ENCODE peak calls at places on chromosomes 13 and 19, in five cellular contexts. O is left ventricle myocardium inferior, Z is A549, I is body of pancreas, D is IMR-90. Y is an unnamed sample.
A peak's percentile ranks its signal among the peaks of the same experiment; 100 is the strongest.

GRCh38 chr19:29107831-29108230 is 105.1 kb downstream of the UQCRFS1 start:
- DNase-seq in O (no peak), Z (no peak), I (no peak), D (no peak), Y (no peak)

GRCh38 chr13:43573787-43574562 is 212.8 kb downstream of the ENOX1 start:
- DNase-seq in O (no peak), Z (no peak), I (no peak), D (no peak), Y (no peak)

GRCh38 chr19:12606796-12607195 is 3.8 kb downstream of the ZNF490 start:
- DNase-seq in O (no peak), Z (no peak), I (no peak), D (no peak), Y (peak; percentile 43)

GRCh38 chr13:51834581-51835158 is 10.3 kb downstream of the TMEM272 start:
- DNase-seq in O (no peak), Z (no peak), I (no peak), D (no peak), Y (no peak)

GRCh38 chr13:23552171-23552570 is 18.0 kb upstream of the TNFRSF19 start:
- DNase-seq in O (no peak), Z (no peak), I (no peak), D (no peak), Y (no peak)

GRCh38 chr13:100044936-100045335 is 44.0 kb upstream of the PCCA start:
- DNase-seq in O (no peak), Z (no peak), I (no peak), D (no peak), Y (no peak)

GRCh38 chr19:1396019-1396767 is 5.1 kb downstream of the GAMT start:
- DNase-seq in O (no peak), Z (no peak), I (peak; percentile 22), D (no peak), Y (no peak)

GRCh38 chr19:1690570-1691307 is 38.3 kb upstream of the TCF3 start:
- DNase-seq in O (no peak), Z (no peak), I (no peak), D (no peak), Y (peak; percentile 79)

GRCh38 chr13:36298535-36299068 is 988 bp upstream of the CCDC169 start:
- DNase-seq in O (no peak), Z (no peak), I (no peak), D (no peak), Y (no peak)

GRCh38 chr13:37870895-37871550 is 1.5 kb upstream of the TRPC4 start:
- DNase-seq in O (no peak), Z (no peak), I (no peak), D (peak; percentile 79), Y (peak; percentile 4)

GRCh38 chr13:39129253-39129652 is 91.0 kb downstream of the NHLRC3 start:
- DNase-seq in O (no peak), Z (no peak), I (no peak), D (no peak), Y (no peak)

GRCh38 chr13:30520571-30520970 is 54.8 kb upstream of the HMGB1 start:
- DNase-seq in O (no peak), Z (peak; percentile 20), I (no peak), D (peak; percentile 85), Y (peak; percentile 5)

GRCh38 chr13:93190006-93190405 is 36.6 kb upstream of the GPC6 start:
- DNase-seq in O (no peak), Z (no peak), I (no peak), D (no peak), Y (no peak)

GRCh38 chr19:10043286-10043927 is 30.1 kb downstream of the RDH8 start:
- DNase-seq in O (no peak), Z (no peak), I (no peak), D (peak; percentile 33), Y (no peak)

GRCh38 chr19:4376245-4376990 is 23.9 kb downstream of the SH3GL1 start:
- DNase-seq in O (no peak), Z (no peak), I (no peak), D (no peak), Y (no peak)

GRCh38 chr13:75633285-75633684 is 2.8 kb upstream of the LMO7 start:
- DNase-seq in O (no peak), Z (no peak), I (no peak), D (peak; percentile 97), Y (no peak)

GRCh38 chr19:37929512-37929911 is 22.5 kb downstream of the SIPA1L3 start:
- DNase-seq in O (no peak), Z (no peak), I (no peak), D (no peak), Y (no peak)

GRCh38 chr13:32318072-32318471 is 2.8 kb downstream of the BRCA2 start:
- DNase-seq in O (no peak), Z (no peak), I (no peak), D (no peak), Y (no peak)

GRCh38 chr13:44870456-44870929 is 118.8 kb downstream of the NUFIP1 start:
- DNase-seq in O (peak; percentile 75), Z (no peak), I (peak; percentile 99), D (no peak), Y (no peak)

GRCh38 chr19:38216785-38217746 is 7.0 kb downstream of the DPF1 start:
- DNase-seq in O (no peak), Z (no peak), I (no peak), D (no peak), Y (no peak)

GRCh38 chr13:28601581-28601980 is 57.3 kb upstream of the POMP start:
- DNase-seq in O (no peak), Z (no peak), I (no peak), D (no peak), Y (no peak)

DNA sequence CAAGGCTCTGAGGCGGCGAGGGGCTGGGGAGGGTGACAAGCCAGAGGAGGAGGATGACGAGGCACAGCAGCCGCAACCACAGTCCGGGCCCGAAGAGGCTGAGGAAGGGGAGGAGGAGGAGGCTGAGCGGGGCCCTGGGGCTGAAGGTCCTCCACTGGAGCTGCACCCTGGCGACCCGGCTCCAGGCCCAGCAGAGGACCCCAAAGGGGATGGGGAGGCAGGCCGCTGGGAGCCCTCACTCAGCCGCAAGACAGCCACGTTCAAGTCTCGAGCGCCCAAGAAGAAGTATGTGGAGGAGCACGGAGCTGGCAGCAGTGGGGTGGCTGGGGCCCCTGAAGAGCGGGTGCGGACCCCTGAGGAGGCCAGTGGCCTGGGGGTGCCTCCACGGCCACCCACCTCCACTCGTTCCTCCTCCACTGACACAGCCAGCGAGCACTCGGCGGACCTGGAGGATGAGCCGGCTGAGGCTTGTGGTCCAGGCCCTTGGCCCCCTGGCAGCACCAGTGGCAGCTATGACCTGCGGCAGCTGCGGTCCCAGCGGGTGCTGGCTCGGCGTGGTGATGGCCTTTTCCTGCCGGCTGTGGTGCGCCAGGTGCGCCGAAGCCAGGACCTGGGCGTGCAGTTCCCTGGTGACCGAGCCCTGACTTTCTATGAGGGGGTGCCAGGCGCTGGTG is 2.9 kb downstream of the CIC start:
- DNase-seq in O (no peak), Z (no peak), I (no peak), D (no peak), Y (no peak)
- H3K27ac ChIP-seq in O (peak overlapping the region; percentile 91), Z (peak overlapping the region; percentile 87), I (no peak overlapping the region), D (no peak overlapping the region), Y (peak overlapping the region; percentile 100)

GRCh38 chr13:27371932-27372331 is 52.5 kb upstream of the GTF3A start:
- DNase-seq in O (no peak), Z (no peak), I (peak; percentile 92), D (no peak), Y (no peak)

GRCh38 chr13:27374650-27375049 is 49.8 kb upstream of the GTF3A start:
- DNase-seq in O (peak; percentile 30), Z (peak; percentile 81), I (peak; percentile 85), D (peak; percentile 88), Y (peak; percentile 79)

GRCh38 chr13:27370305-27370853 is 54.0 kb upstream of the GTF3A start:
- DNase-seq in O (no peak), Z (no peak), I (no peak), D (no peak), Y (no peak)

GRCh38 chr13:27374126-27374613 is 50.2 kb upstream of the GTF3A start:
- DNase-seq in O (no peak), Z (no peak), I (peak; percentile 32), D (no peak), Y (peak; percentile 10)

DNA sequence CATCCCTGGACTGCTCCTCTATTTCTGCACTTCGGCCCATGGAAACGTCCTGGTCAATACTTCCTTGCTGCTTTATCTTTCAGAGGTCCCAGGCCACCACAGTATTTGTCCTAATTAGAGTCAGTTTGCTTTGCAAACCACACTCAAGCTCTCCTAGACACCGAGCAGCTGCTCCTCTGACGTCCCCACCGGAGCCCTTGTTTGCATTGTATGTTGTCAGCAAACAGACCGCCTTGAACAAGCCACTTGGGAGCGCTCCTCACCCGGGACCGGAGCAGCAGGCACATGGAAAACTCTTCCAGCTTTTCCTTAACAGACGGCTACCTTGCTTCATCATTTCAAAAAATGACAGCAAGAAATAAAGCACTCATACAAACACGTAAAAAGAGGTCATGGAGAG is 51.5 kb upstream of the GTF3A start:
- DNase-seq in O (no peak), Z (peak; percentile 51), I (peak; percentile 91), D (peak; percentile 16), Y (no peak)
- TF ChIP-seq CTCF in O (no peak), Z (no peak), I (peak; percentile 37), D (no peak), Y (no peak)

DNA sequence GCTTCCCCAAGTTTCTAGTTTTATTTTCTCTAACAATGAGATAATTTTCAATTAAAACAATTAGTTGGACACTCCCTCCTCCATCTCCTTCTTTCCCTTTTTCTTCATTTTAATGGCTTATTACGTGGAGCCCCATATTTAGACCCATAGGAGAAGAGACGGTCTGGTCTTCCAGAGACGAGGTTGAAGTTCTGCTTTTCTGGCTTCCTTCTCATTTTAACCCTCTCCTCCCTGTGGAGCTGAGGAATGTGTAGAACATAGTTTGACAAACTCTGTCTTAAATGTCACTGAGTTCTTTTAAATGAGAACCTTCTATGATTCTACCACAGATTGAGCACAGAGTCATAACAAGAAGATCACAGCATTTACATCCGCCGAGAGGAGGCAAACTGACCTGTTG is 86.8 kb downstream of the EDNRB start:
- DNase-seq in O (no peak), Z (no peak), I (no peak), D (no peak), Y (no peak)
- H3K27ac ChIP-seq in O (peak overlapping the region; percentile 82), Z (no peak overlapping the region), I (no peak overlapping the region), D (no peak overlapping the region), Y (no peak overlapping the region)

DNA sequence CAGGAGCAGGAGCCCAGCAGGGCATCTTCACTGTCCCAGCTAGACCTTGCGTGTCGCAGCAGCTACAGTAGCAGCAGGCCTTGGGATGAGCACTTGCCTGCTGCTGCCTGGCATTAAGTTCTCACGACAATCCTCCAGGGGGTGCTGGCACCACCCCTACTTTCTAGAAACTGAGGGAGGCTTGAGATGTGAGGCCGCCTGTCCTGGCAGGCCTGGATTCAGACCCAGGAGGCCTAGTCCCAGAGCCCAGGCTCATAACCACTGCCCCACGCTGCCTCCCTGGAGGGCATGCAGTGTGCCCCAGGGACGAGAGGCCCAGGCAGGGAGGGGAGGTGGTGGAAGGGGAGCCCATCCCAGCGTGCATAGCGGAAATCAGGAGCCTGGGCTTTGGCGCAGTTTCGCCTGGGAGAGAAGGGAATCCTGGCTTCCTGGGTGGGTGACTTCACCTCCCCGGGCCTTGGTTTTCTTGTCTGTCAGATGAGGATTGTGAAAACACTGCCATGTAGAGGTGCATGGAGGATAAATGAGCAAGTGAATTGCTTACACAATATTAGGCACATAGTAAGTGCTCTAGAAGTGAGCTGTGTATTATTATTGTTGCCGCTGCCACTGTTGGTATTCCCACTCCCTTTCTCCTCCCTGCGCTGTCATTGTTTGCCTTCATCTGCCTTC is 26.1 kb downstream of the PPP5C start:
- DNase-seq in O (no peak), Z (peak; percentile 84), I (peak; percentile 45), D (no peak), Y (peak; percentile 60)
- TF ChIP-seq CTCF in O (peak; percentile 21), Z (peak; percentile 54), I (no peak), D (peak; percentile 29), Y (peak; percentile 59)

GRCh38 chr13:24624801-24625231 is 55.4 kb upstream of the ATP12A start:
- DNase-seq in O (no peak), Z (no peak), I (no peak), D (no peak), Y (no peak)
- H3K27ac ChIP-seq in O (peak overlapping the region; percentile 19), Z (no peak overlapping the region), I (no peak overlapping the region), D (peak overlapping the region; percentile 3), Y (no peak overlapping the region)

GRCh38 chr13:90511903-90512302 is 835.6 kb upstream of the MIR17HG start:
- DNase-seq in O (no peak), Z (no peak), I (no peak), D (no peak), Y (no peak)
- TF ChIP-seq CTCF in O (no peak), Z (no peak), I (no peak), D (no peak), Y (no peak)

Y was measured in RWPE1.